ENCODE peak calls at places on chromosome X, in five cellular contexts. F is fibroblast of pulmonary artery, R is A549, Q is GM13976, E is foreskin keratinocyte. Z is an unnamed sample.

GRCh38 chrX:129737921-129738320 is 858 bp upstream of the XPNPEP2 start:
- DNase-seq in F (no peak), R (no peak), Q (no peak), E (peak), Z (no peak)

GRCh38 chrX:40446927-40447326 is 133.8 kb upstream of the ATP6AP2 start:
- DNase-seq in F (peak), R (no peak), Q (no peak), E (no peak), Z (no peak)

GRCh38 chrX:57137481-57137880 is 284 bp upstream of the SPIN2A start:
- DNase-seq in F (peak), R (no peak), Q (no peak), E (no peak), Z (no peak)

GRCh38 chrX:3713225-3713936 is at the start of gene PRKX:
- DNase-seq in F (peak), R (peak), Q (peak), E (no peak), Z (peak)

GRCh38 chrX:152139589-152139988 is 1.2 kb upstream of the MAGEA10 start:
- DNase-seq in F (no peak), R (no peak), Q (no peak), E (no peak), Z (no peak)

GRCh38 chrX:9466115-9466495 is 1.2 kb downstream of the TBL1X start:
- DNase-seq in F (no peak), R (peak), Q (no peak), E (peak), Z (peak)

GRCh38 chrX:118324588-118324987 is 21.3 kb upstream of the WDR44 start:
- DNase-seq in F (no peak), R (no peak), Q (no peak), E (no peak), Z (no peak)

GRCh38 chrX:132165651-132166050 is 37.8 kb upstream of the FRMD7 start:
- DNase-seq in F (no peak), R (no peak), Q (no peak), E (peak), Z (no peak)

GRCh38 chrX:109632906-109633504 is 8.0 kb upstream of the KCNE5 start:
- DNase-seq in F (peak), R (peak), Q (no peak), E (peak), Z (peak)

GRCh38 chrX:30310429-30311206 is 1.4 kb upstream of the NR0B1 start:
- DNase-seq in F (no peak), R (no peak), Q (no peak), E (no peak), Z (no peak)

GRCh38 chrX:42704454-42704853 is 73.5 kb downstream of the PPP1R2C start:
- DNase-seq in F (peak), R (no peak), Q (no peak), E (no peak), Z (no peak)

GRCh38 chrX:136176399-136176825 is 29.1 kb downstream of the FHL1 start:
- DNase-seq in F (peak), R (peak), Q (no peak), E (peak), Z (no peak)

GRCh38 chrX:104018126-104018525 is 4.6 kb upstream of the H2BW1 start:
- DNase-seq in F (peak), R (no peak), Q (no peak), E (no peak), Z (no peak)

GRCh38 chrX:144716187-144716586 is 531.1 kb upstream of the SPANXN1 start:
- DNase-seq in F (no peak), R (no peak), Q (no peak), E (no peak), Z (no peak)

GRCh38 chrX:46642145-46642544 is 68.6 kb downstream of the CHST7 start:
- DNase-seq in F (peak), R (peak), Q (no peak), E (peak), Z (no peak)

GRCh38 chrX:28670074-28670473 is 82.8 kb downstream of the IL1RAPL1 start:
- DNase-seq in F (no peak), R (no peak), Q (no peak), E (no peak), Z (no peak)

GRCh38 chrX:28610746-28611145 is 23.5 kb downstream of the IL1RAPL1 start:
- DNase-seq in F (no peak), R (no peak), Q (no peak), E (no peak), Z (no peak)

GRCh38 chrX:136880003-136880451 is 498 bp downstream of the RBMX start:
- DNase-seq in F (peak), R (peak), Q (peak), E (no peak), Z (peak)

GRCh38 chrX:70026851-70027200 is 22.9 kb downstream of the AWAT2 start:
- DNase-seq in F (peak), R (no peak), Q (no peak), E (no peak), Z (no peak)

GRCh38 chrX:11791090-11791489 is 33.1 kb downstream of the MSL3 start:
- DNase-seq in F (no peak), R (peak), Q (no peak), E (no peak), Z (no peak)

GRCh38 chrX:65644621-65645287 is 22.7 kb upstream of the MSN start:
- DNase-seq in F (peak), R (peak), Q (no peak), E (peak), Z (no peak)

GRCh38 chrX:47483310-47484268 is 567 bp upstream of the ZNF41 start:
- DNase-seq in F (peak), R (peak), Q (no peak), E (peak), Z (no peak)

GRCh38 chrX:128884430-128884829 is 638.9 kb downstream of the SMARCA1 start:
- DNase-seq in F (no peak), R (no peak), Q (no peak), E (no peak), Z (no peak)

GRCh38 chrX:151713859-151714258 is 2.0 kb upstream of the FATE1 start:
- DNase-seq in F (peak), R (peak), Q (peak), E (peak), Z (peak)

GRCh38 chrX:11629593-11630211 is 36.0 kb downstream of the ARHGAP6 start:
- DNase-seq in F (peak), R (no peak), Q (peak), E (peak), Z (peak)

GRCh38 chrX:118807151-118808017 is 16.2 kb upstream of the ZCCHC12 start:
- DNase-seq in F (peak), R (peak), Q (peak), E (peak), Z (peak)

GRCh38 chrX:44872319-44872816 is 620 bp upstream of the KDM6A start:
- DNase-seq in F (peak), R (no peak), Q (peak), E (peak), Z (peak)

GRCh38 chrX:11484290-11484689 is 181.4 kb downstream of the ARHGAP6 start:
- DNase-seq in F (no peak), R (no peak), Q (no peak), E (no peak), Z (no peak)

GRCh38 chrX:153794897-153795816 is 689 bp downstream of the SSR4 start:
- DNase-seq in F (peak), R (peak), Q (no peak), E (no peak), Z (no peak)

GRCh38 chrX:10110316-10110932 is 46.4 kb upstream of the CLCN4 start:
- DNase-seq in F (no peak), R (no peak), Q (no peak), E (no peak), Z (no peak)

GRCh38 chrX:9859711-9860555 is 73.7 kb downstream of the SHROOM2 start:
- DNase-seq in F (no peak), R (no peak), Q (no peak), E (peak), Z (no peak)

GRCh38 chrX:151177141-151178027 is 1.0 kb downstream of the GPR50 start:
- DNase-seq in F (no peak), R (no peak), Q (no peak), E (no peak), Z (no peak)

GRCh38 chrX:132270021-132270420 is 50.8 kb upstream of the RAP2C start:
- DNase-seq in F (no peak), R (no peak), Q (no peak), E (no peak), Z (no peak)

GRCh38 chrX:69195197-69195596 is 29.9 kb upstream of the PJA1 start:
- DNase-seq in F (no peak), R (no peak), Q (no peak), E (no peak), Z (no peak)

GRCh38 chrX:107628662-107629532 is 587 bp downstream of the PRPS1 start:
- DNase-seq in F (no peak), R (peak), Q (peak), E (peak), Z (peak)

GRCh38 chrX:107627792-107628661 is at the start of gene PRPS1:
- DNase-seq in F (peak), R (peak), Q (peak), E (peak), Z (peak)

GRCh38 chrX:107630031-107630689 is 1.9 kb downstream of the PRPS1 start:
- DNase-seq in F (no peak), R (no peak), Q (no peak), E (no peak), Z (no peak)

GRCh38 chrX:107626916-107627315 is 1.4 kb upstream of the PRPS1 start:
- DNase-seq in F (no peak), R (peak), Q (no peak), E (no peak), Z (no peak)

GRCh38 chrX:107629533-107629909 is 1.2 kb downstream of the PRPS1 start:
- DNase-seq in F (peak), R (peak), Q (no peak), E (peak), Z (no peak)
- TF ChIP-seq CTCF in F (peak), R (peak), Q (peak), E (peak), Z (no peak)

GRCh38 chrX:346034-346813 is 27.6 kb upstream of the GTPBP6 start:
- DNase-seq in F (no peak), R (no peak), Q (no peak), E (no peak), Z (no peak)
- TF ChIP-seq CTCF in F (no peak), R (no peak), Q (no peak), E (no peak), Z (no peak)

GRCh38 chrX:1215123-1215823 is 2.8 kb upstream of the CRLF2 start:
- DNase-seq in F (no peak), R (no peak), Q (no peak), E (no peak), Z (peak)

GRCh38 chrX:1213971-1214370 is 1.5 kb upstream of the CRLF2 start:
- DNase-seq in F (no peak), R (no peak), Q (no peak), E (no peak), Z (no peak)

GRCh38 chrX:1207496-1208025 is 4.9 kb downstream of the CRLF2 start:
- DNase-seq in F (no peak), R (no peak), Q (no peak), E (no peak), Z (no peak)

GRCh38 chrX:1212532-1212931 is at the start of gene CRLF2:
- DNase-seq in F (no peak), R (peak), Q (peak), E (no peak), Z (peak)

DNA sequence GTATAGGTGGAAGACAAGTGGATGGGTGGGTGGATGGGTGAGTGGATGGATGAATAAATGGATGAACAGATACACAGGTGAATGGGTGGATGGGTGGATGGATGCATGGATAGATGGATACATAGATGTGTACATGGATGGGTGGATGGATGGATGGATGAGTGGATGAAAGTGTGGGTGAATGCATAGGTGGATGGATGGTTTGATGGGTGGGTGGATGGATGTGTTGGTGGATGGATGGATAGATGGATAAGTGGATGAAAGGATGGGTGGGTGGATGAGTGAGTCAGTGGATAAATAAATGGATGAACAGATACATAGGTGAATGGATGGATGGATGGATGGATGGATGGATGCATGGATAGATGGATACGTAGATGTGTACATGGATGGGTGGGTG is 1.6 kb downstream of the CRLF2 start:
- DNase-seq in F (no peak), R (no peak), Q (no peak), E (no peak), Z (no peak)
- TF ChIP-seq CTCF in F (no peak), R (no peak), Q (no peak), E (no peak), Z (no peak)

GRCh38 chrX:39445336-39445735 is 644.1 kb downstream of the MID1IP1 start:
- DNase-seq in F (peak), R (peak), Q (no peak), E (no peak), Z (no peak)
- TF ChIP-seq CTCF in F (peak), R (no peak), Q (peak), E (peak), Z (peak)

GRCh38 chrX:21839334-21840198 is at the start of gene MBTPS2:
- DNase-seq in F (peak), R (peak), Q (peak), E (peak), Z (peak)
- TF ChIP-seq CTCF in F (peak), R (no peak), Q (no peak), E (peak), Z (peak)

Z was measured in GM20000.